ENCODE peak calls at places on chromosome X, in seven cellular contexts. L is colonic mucosa; Z is cardiac muscle cell; S is heart right ventricle; N is sigmoid colon; A is hepatocyte; Q is CD4-positive, CD25-positive, alpha-beta regulatory T cell. T is an unnamed sample. For H3K27me3 and H3K4me1, the result is how much of the 10 kb centered on the place peaks cover.

GRCh38 chrX:68826113-68826980 is 2.5 kb upstream of the EFNB1 start:
- DNase-seq in L (peak), Z (no peak), S (no peak), N (peak), A (no peak), Q (no peak), T (no peak)

GRCh38 chrX:2684256-2684655 is 6.8 kb upstream of the CD99 start:
- DNase-seq in L (no peak), Z (no peak), S (no peak), N (no peak), A (no peak), Q (no peak), T (no peak)

GRCh38 chrX:1468250-1468772 is 15.6 kb upstream of the ASMTL start:
- DNase-seq in L (peak), Z (no peak), S (no peak), N (peak), A (no peak), Q (peak), T (no peak)

GRCh38 chrX:25049347-25049746 is 33.6 kb upstream of the ARX start:
- DNase-seq in L (no peak), Z (no peak), S (no peak), N (no peak), A (peak), Q (no peak), T (no peak)

GRCh38 chrX:105715746-105716145 is 106.6 kb upstream of the NRK start:
- DNase-seq in L (no peak), Z (no peak), S (no peak), N (no peak), A (no peak), Q (no peak), T (no peak)

GRCh38 chrX:34521563-34521962 is 135.5 kb downstream of the TMEM47 start:
- DNase-seq in L (no peak), Z (no peak), S (no peak), N (no peak), A (no peak), Q (no peak), T (peak)

GRCh38 chrX:148466292-148466691 is 34.1 kb upstream of the AFF2 start:
- DNase-seq in L (no peak), Z (no peak), S (no peak), N (no peak), A (no peak), Q (no peak), T (no peak)

GRCh38 chrX:3576886-3577516 is 136.4 kb downstream of the PRKX start:
- DNase-seq in L (no peak), Z (no peak), S (no peak), N (no peak), A (no peak), Q (no peak), T (no peak)

GRCh38 chrX:150203249-150203647 is 159.9 kb upstream of the MAMLD1 start:
- DNase-seq in L (no peak), Z (no peak), S (no peak), N (no peak), A (no peak), Q (no peak), T (no peak)

GRCh38 chrX:30224541-30224940 is 5.9 kb upstream of the MAGEB3 start:
- DNase-seq in L (no peak), Z (peak), S (no peak), N (no peak), A (no peak), Q (no peak), T (no peak)

GRCh38 chrX:107360788-107361360 is 88.6 kb upstream of the FRMPD3 start:
- DNase-seq in L (no peak), Z (no peak), S (no peak), N (no peak), A (no peak), Q (no peak), T (no peak)

GRCh38 chrX:86051741-86052140 is 4.4 kb upstream of the CHM start:
- DNase-seq in L (no peak), Z (no peak), S (no peak), N (no peak), A (no peak), Q (no peak), T (no peak)

GRCh38 chrX:114581528-114582263 is 2.2 kb upstream of the HTR2C start:
- DNase-seq in L (no peak), Z (peak), S (no peak), N (no peak), A (peak), Q (no peak), T (no peak)

GRCh38 chrX:41779058-41779564 is 55.1 kb downstream of the GPR82 start:
- DNase-seq in L (no peak), Z (peak), S (no peak), N (no peak), A (peak), Q (no peak), T (no peak)

GRCh38 chrX:71131510-71131909 is 13.1 kb downstream of the MED12 start:
- DNase-seq in L (no peak), Z (no peak), S (no peak), N (no peak), A (no peak), Q (no peak), T (no peak)

GRCh38 chrX:1657367-1658082 is 42.7 kb downstream of the ASMT start:
- DNase-seq in L (peak), Z (peak), S (no peak), N (no peak), A (no peak), Q (peak), T (no peak)

GRCh38 chrX:115174548-115174947 is 14.7 kb upstream of the RBMXL3 start:
- DNase-seq in L (no peak), Z (no peak), S (no peak), N (no peak), A (no peak), Q (no peak), T (no peak)

GRCh38 chrX:136193771-136194170 is 46.4 kb downstream of the FHL1 start:
- DNase-seq in L (no peak), Z (no peak), S (no peak), N (no peak), A (no peak), Q (no peak), T (no peak)

GRCh38 chrX:68183612-68184214 is 249.6 kb downstream of the OPHN1 start:
- DNase-seq in L (no peak), Z (peak), S (no peak), N (no peak), A (peak), Q (no peak), T (peak)

GRCh38 chrX:37813570-37813969 is 33.7 kb downstream of the CYBB start:
- DNase-seq in L (no peak), Z (no peak), S (no peak), N (no peak), A (no peak), Q (no peak), T (no peak)

GRCh38 chrX:103157511-103158316 is 57.2 kb upstream of the BEX4 start:
- DNase-seq in L (peak), Z (peak), S (no peak), N (no peak), A (peak), Q (no peak), T (peak)

GRCh38 chrX:56248492-56248891 is 16.3 kb downstream of the KLF8 start:
- DNase-seq in L (peak), Z (peak), S (peak), N (peak), A (peak), Q (peak), T (peak)

GRCh38 chrX:129661369-129661768 is 6.6 kb upstream of the APLN start:
- DNase-seq in L (no peak), Z (no peak), S (no peak), N (no peak), A (no peak), Q (no peak), T (no peak)

GRCh38 chrX:10167573-10167972 is 10.8 kb downstream of the CLCN4 start:
- DNase-seq in L (no peak), Z (no peak), S (no peak), N (no peak), A (no peak), Q (no peak), T (no peak)

GRCh38 chrX:17635231-17635630 is 102.1 kb upstream of the SCML1 start:
- DNase-seq in L (peak), Z (peak), S (no peak), N (no peak), A (peak), Q (no peak), T (peak)

GRCh38 chrX:107716045-107716684 is 59.4 kb downstream of the TSC22D3 start:
- DNase-seq in L (no peak), Z (peak), S (peak), N (no peak), A (peak), Q (peak), T (no peak)

GRCh38 chrX:47877327-47877726 is 40.6 kb downstream of the ZNF81 start:
- DNase-seq in L (no peak), Z (no peak), S (no peak), N (no peak), A (no peak), Q (no peak), T (no peak)

GRCh38 chrX:150303386-150304097 is 59.6 kb upstream of the MAMLD1 start:
- DNase-seq in L (no peak), Z (no peak), S (no peak), N (no peak), A (no peak), Q (no peak), T (no peak)

DNA sequence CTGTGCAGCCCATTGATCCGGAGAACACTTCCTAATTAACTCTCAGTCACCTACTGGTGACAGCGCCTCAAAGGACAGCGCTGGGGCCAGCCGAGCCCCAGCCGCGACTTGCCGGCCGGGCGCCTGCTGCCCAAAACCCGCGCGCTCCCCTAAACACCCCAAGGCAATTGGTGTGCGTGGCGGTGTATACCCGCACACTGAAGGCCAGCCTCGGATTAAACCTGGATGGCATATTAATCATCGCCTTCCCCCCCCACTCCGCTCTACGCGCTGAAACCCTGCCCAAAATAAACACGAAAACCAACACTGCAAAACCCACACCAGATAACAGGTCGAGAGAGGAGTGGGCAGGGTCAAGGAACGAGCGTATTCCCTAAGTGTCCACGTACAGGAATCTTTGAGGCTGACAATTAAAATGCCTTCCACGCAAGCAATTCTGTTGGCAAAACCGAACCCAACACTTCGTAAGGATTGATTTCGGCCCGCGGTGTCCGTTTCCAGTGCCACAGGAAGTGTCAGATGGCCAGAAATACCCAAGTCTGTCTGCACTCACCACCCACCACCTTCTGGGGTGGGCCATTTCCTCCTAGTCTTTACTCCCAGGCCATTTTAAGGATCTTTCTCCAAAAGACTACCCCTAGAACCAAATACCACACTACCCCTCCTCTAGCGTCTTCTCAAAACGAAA is 2.7 kb downstream of the BCOR start:
- DNase-seq in L (no peak), Z (no peak), S (no peak), N (no peak), A (no peak), Q (no peak), T (no peak)
- H3K27me3 ChIP-seq in L (under half), Z (under half), S (under half), N (under half), A (half or more), Q (under half), T (under half)

GRCh38 chrX:119684916-119685224 is 8.1 kb downstream of the SEPTIN6 start:
- DNase-seq in L (no peak), Z (no peak), S (no peak), N (no peak), A (no peak), Q (no peak), T (no peak)

GRCh38 chrX:119687661-119688413 is 5.1 kb downstream of the SEPTIN6 start:
- DNase-seq in L (no peak), Z (no peak), S (no peak), N (no peak), A (no peak), Q (no peak), T (no peak)

GRCh38 chrX:119686087-119686639 is 6.8 kb downstream of the SEPTIN6 start:
- DNase-seq in L (no peak), Z (peak), S (no peak), N (no peak), A (no peak), Q (no peak), T (no peak)

GRCh38 chrX:119682019-119682989 is 10.7 kb downstream of the SEPTIN6 start:
- DNase-seq in L (no peak), Z (no peak), S (no peak), N (no peak), A (no peak), Q (peak), T (no peak)

GRCh38 chrX:119685225-119686066 is 7.5 kb downstream of the SEPTIN6 start:
- DNase-seq in L (no peak), Z (no peak), S (peak), N (peak), A (no peak), Q (peak), T (no peak)
- H3K4me1 ChIP-seq in L (under half), Z (under half), S (under half), N (under half), A (under half), Q (half or more), T (under half)

DNA sequence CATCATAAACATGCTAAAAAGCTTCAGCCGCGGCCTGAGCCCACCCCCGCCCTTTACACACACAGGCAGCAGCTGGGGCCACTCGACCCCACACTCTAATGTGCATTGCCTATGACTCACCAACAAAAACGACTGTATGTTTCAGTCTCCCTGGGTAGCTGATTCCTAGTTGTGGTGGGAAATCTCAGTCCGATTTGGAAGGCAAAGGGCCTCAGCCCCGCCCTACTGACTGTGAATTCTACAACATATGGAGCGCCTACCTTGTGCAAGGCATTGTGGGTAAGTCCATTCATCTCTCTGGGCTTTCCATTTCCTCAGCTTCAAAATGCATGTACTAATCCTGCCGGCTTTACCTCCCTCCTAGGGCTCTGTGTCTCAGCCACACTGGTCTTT is 60.2 kb downstream of the RTL9 start:
- DNase-seq in L (no peak), Z (no peak), S (no peak), N (no peak), A (peak), Q (no peak), T (no peak)
- H3K4me3 ChIP-seq in L (no peak), Z (no peak), S (no peak), N (no peak), A (no peak), Q (no peak), T (no peak)

GRCh38 chrX:110374544-110374943 is 15.9 kb downstream of the RTL9 start:
- DNase-seq in L (no peak), Z (no peak), S (no peak), N (no peak), A (no peak), Q (no peak), T (no peak)
- H3K27me3 ChIP-seq in L (under half), Z (under half), S (under half), N (under half), A (under half), Q (under half), T (under half)